ENCODE peak calls at places on chromosomes 3 and 15, in ten cellular contexts. B, Q, G, R, I, X, W, N, V and A are unnamed samples. For H3K27me3, the result is how much of the 10 kb centered on the place peaks cover.

GRCh38 chr3:117322866-117323265 is 613.3 kb downstream of the TUSC7 start:
- DNase-seq in B (no peak), Q (no peak), G (no peak), R (no peak), I (no peak), X (no peak), W (no peak), N (no peak), V (no peak), A (no peak)

GRCh38 chr3:55604414-55604813 is 117.3 kb upstream of the WNT5A start:
- DNase-seq in B (no peak), Q (no peak), G (no peak), R (no peak), I (no peak), X (no peak), W (no peak), N (no peak), V (no peak), A (no peak)

GRCh38 chr3:63818282-63819150 is 583 bp upstream of the C3orf49 start:
- DNase-seq in B (peak), Q (no peak), G (no peak), R (peak), I (peak), X (peak), W (peak), N (no peak), V (peak), A (peak)

GRCh38 chr15:40106203-40107161 is 2.2 kb downstream of the BMF start:
- DNase-seq in B (peak), Q (no peak), G (no peak), R (peak), I (no peak), X (no peak), W (peak), N (peak), V (no peak), A (peak)

GRCh38 chr3:194312186-194312742 is 38.9 kb downstream of the CPN2 start:
- DNase-seq in B (no peak), Q (peak), G (no peak), R (no peak), I (no peak), X (no peak), W (no peak), N (peak), V (no peak), A (no peak)

GRCh38 chr15:59993950-59994401 is 10.1 kb upstream of the FOXB1 start:
- DNase-seq in B (no peak), Q (peak), G (no peak), R (no peak), I (no peak), X (no peak), W (no peak), N (no peak), V (no peak), A (no peak)

GRCh38 chr3:47443611-47443995 is 32.1 kb downstream of the SCAP start:
- DNase-seq in B (no peak), Q (no peak), G (no peak), R (no peak), I (no peak), X (no peak), W (no peak), N (no peak), V (no peak), A (no peak)

GRCh38 chr15:70407955-70408354 is 310.2 kb upstream of the TLE3 start:
- DNase-seq in B (no peak), Q (no peak), G (no peak), R (no peak), I (no peak), X (no peak), W (no peak), N (no peak), V (no peak), A (no peak)

GRCh38 chr3:154214320-154214719 is 93.1 kb downstream of the ARHGEF26 start:
- DNase-seq in B (no peak), Q (no peak), G (no peak), R (no peak), I (no peak), X (no peak), W (no peak), N (no peak), V (no peak), A (no peak)

GRCh38 chr15:43519207-43519606 is 1.8 kb downstream of the MAP1A start:
- DNase-seq in B (no peak), Q (no peak), G (no peak), R (no peak), I (no peak), X (no peak), W (no peak), N (no peak), V (no peak), A (no peak)

GRCh38 chr15:71335591-71335990 is 220.3 kb downstream of the THSD4 start:
- DNase-seq in B (no peak), Q (no peak), G (no peak), R (no peak), I (no peak), X (no peak), W (no peak), N (no peak), V (no peak), A (no peak)

GRCh38 chr3:177598110-177598833 is 401.0 kb upstream of the TBL1XR1 start:
- DNase-seq in B (no peak), Q (no peak), G (no peak), R (no peak), I (no peak), X (no peak), W (no peak), N (no peak), V (no peak), A (no peak)

GRCh38 chr3:105516972-105517371 is 150.3 kb downstream of the ALCAM start:
- DNase-seq in B (no peak), Q (no peak), G (no peak), R (no peak), I (no peak), X (no peak), W (no peak), N (no peak), V (no peak), A (no peak)

GRCh38 chr3:101888653-101889052 is 39.3 kb downstream of the NFKBIZ start:
- DNase-seq in B (no peak), Q (no peak), G (no peak), R (no peak), I (no peak), X (no peak), W (peak), N (no peak), V (no peak), A (no peak)

GRCh38 chr15:61036121-61036520 is 193.0 kb downstream of the RORA start:
- DNase-seq in B (no peak), Q (no peak), G (no peak), R (no peak), I (no peak), X (no peak), W (no peak), N (no peak), V (no peak), A (no peak)

GRCh38 chr3:169952045-169952444 is 14.6 kb upstream of the SEC62 start:
- DNase-seq in B (no peak), Q (no peak), G (no peak), R (no peak), I (no peak), X (no peak), W (no peak), N (no peak), V (no peak), A (no peak)

GRCh38 chr3:191329654-191330308 is 545 bp downstream of the UTS2B start:
- DNase-seq in B (peak), Q (peak), G (no peak), R (peak), I (peak), X (no peak), W (peak), N (peak), V (no peak), A (peak)

GRCh38 chr15:82312611-82313349 is 36.5 kb downstream of the GOLGA6L10 start:
- DNase-seq in B (no peak), Q (no peak), G (no peak), R (no peak), I (no peak), X (no peak), W (no peak), N (peak), V (no peak), A (no peak)

GRCh38 chr3:129371041-129371826 is 57.2 kb downstream of the EFCAB12 start:
- DNase-seq in B (no peak), Q (no peak), G (no peak), R (no peak), I (no peak), X (no peak), W (no peak), N (no peak), V (no peak), A (no peak)

GRCh38 chr3:171011109-171011508 is 15.4 kb downstream of the SLC2A2 start:
- DNase-seq in B (no peak), Q (no peak), G (no peak), R (no peak), I (no peak), X (no peak), W (no peak), N (no peak), V (no peak), A (no peak)

GRCh38 chr15:72034351-72034750 is 83.6 kb downstream of the MYO9A start:
- DNase-seq in B (no peak), Q (no peak), G (no peak), R (no peak), I (no peak), X (no peak), W (no peak), N (no peak), V (no peak), A (no peak)

GRCh38 chr3:12953201-12953712 is 111.9 kb upstream of the RPL32 start:
- DNase-seq in B (no peak), Q (no peak), G (no peak), R (no peak), I (no peak), X (no peak), W (no peak), N (no peak), V (no peak), A (no peak)

GRCh38 chr3:187713504-187713903 is 11.1 kb upstream of the RTP2 start:
- DNase-seq in B (no peak), Q (no peak), G (no peak), R (no peak), I (peak), X (no peak), W (no peak), N (no peak), V (peak), A (no peak)

GRCh38 chr3:16279010-16279409 is 14.0 kb downstream of the OXNAD1 start:
- DNase-seq in B (no peak), Q (no peak), G (no peak), R (no peak), I (no peak), X (no peak), W (no peak), N (no peak), V (no peak), A (no peak)

GRCh38 chr3:151283907-151284461 is 5.6 kb upstream of the P2RY14 start:
- DNase-seq in B (peak), Q (no peak), G (no peak), R (peak), I (no peak), X (no peak), W (peak), N (no peak), V (peak), A (no peak)

GRCh38 chr15:38195191-38195901 is 57.3 kb upstream of the SPRED1 start:
- DNase-seq in B (no peak), Q (no peak), G (no peak), R (no peak), I (no peak), X (no peak), W (no peak), N (no peak), V (no peak), A (no peak)

GRCh38 chr3:195908439-195909293 is at the start of gene TNK2:
- DNase-seq in B (peak), Q (peak), G (no peak), R (no peak), I (peak), X (no peak), W (no peak), N (peak), V (no peak), A (no peak)

GRCh38 chr15:31403606-31404005 is 77.0 kb downstream of the KLF13 start:
- DNase-seq in B (no peak), Q (no peak), G (no peak), R (no peak), I (no peak), X (no peak), W (no peak), N (no peak), V (peak), A (no peak)

GRCh38 chr3:124887177-124887995 is at the start of gene ITGB5:
- DNase-seq in B (peak), Q (peak), G (peak), R (peak), I (peak), X (peak), W (peak), N (peak), V (peak), A (peak)

DNA sequence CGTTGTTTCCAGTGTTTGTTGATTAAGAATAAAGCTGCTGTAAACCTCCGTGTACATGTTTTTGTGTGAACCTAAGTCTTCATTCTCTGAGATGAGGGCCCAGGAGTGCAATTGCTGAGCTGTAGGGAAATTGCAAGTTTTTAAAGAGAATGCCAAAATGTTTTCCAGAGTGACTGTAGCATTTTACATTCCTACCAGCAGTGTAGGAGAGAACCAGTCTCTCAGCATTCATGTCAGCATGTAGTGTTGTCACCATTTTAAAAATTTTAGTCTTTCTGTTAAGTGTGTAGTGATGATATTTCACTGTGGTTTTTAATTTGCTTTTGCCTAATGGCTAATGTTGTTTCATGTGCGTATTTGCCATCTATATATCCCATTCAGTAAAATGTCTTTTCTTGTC is 3.4 kb upstream of the MGLL start:
- DNase-seq in B (no peak), Q (no peak), G (no peak), R (no peak), I (no peak), X (no peak), W (no peak), N (no peak), V (no peak), A (no peak)
- H3K27me3 ChIP-seq in B (under half), Q (under half), G (under half), R (under half), I (under half), X (under half), W (under half), N (under half), V (under half), A (under half)

DNA sequence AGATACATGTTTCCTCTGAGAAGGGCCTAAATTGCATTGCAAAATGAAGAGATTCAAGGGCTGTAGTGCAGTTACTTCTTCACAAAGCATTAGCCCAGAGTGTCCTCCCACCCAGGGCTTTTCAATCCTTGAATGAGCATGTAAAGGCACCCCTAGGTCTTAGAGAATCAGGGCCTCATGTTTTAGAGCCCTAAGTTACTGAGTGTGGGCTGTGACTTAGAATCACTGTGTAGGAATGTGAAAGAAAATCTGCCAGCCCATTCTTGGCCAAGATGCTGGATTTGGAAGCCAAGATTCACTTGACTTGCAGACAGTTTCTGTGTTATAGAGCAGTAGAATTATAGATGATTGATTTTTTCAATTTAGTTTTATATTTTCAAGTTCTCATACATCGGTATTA is 153.2 kb downstream of the MYRIP start:
- DNase-seq in B (peak), Q (no peak), G (no peak), R (no peak), I (no peak), X (no peak), W (no peak), N (no peak), V (no peak), A (no peak)
- H3K27me3 ChIP-seq in B (under half), Q (under half), G (under half), R (under half), I (under half), X (under half), W (under half), N (under half), V (under half), A (under half)

DNA sequence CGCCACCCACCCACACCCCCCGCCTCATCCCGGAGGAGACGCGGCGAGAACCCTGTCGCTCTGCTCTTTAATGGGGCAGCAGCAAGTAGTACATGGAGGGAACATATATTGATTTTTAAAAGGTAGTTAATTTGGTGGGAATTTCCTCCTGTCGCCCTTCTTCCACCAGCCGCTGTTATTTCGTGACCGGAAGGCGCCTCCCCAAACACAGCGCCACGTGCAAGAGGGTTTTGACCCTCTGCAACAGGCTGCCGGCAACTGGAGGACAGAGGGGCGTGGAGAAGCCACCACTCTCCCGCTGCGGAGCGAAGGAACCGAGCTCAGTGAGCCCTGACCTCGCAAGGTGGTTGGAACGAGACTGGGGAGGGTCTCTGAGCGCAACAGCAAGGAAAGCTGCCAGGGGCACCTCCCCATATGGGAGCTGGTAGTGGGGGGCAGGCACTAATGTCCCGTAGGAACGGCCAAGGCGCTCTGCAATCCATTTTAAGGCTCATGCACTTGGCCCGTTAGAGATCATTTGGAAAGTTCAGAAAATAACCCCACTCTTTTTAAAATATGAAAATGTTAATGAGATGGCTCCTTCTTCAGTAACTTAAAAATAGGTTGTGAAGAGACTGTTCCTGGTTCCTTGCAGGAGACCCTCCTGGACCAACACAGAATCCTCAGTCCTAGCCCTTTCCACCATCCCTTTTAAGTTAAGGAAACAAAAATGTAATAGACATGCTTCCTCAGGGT is 4.3 kb downstream of the ONECUT1 start:
- DNase-seq in B (no peak), Q (no peak), G (no peak), R (no peak), I (no peak), X (no peak), W (no peak), N (no peak), V (no peak), A (no peak)
- H3K27me3 ChIP-seq in B (half or more), Q (under half), G (under half), R (under half), I (half or more), X (half or more), W (under half), N (under half), V (half or more), A (under half)

GRCh38 chr15:92095691-92096090 is 242.2 kb downstream of the SLCO3A1 start:
- DNase-seq in B (no peak), Q (no peak), G (no peak), R (no peak), I (peak), X (no peak), W (no peak), N (no peak), V (no peak), A (no peak)

GRCh38 chr15:92100751-92101150 is 247.2 kb downstream of the SLCO3A1 start:
- DNase-seq in B (no peak), Q (no peak), G (no peak), R (no peak), I (no peak), X (no peak), W (no peak), N (no peak), V (no peak), A (no peak)

GRCh38 chr15:92097473-92098178 is 244.1 kb downstream of the SLCO3A1 start:
- DNase-seq in B (no peak), Q (no peak), G (no peak), R (no peak), I (peak), X (no peak), W (no peak), N (no peak), V (peak), A (no peak)

GRCh38 chr15:92101706-92102434 is 248.4 kb downstream of the SLCO3A1 start:
- DNase-seq in B (no peak), Q (no peak), G (no peak), R (no peak), I (no peak), X (no peak), W (no peak), N (no peak), V (no peak), A (no peak)

DNA sequence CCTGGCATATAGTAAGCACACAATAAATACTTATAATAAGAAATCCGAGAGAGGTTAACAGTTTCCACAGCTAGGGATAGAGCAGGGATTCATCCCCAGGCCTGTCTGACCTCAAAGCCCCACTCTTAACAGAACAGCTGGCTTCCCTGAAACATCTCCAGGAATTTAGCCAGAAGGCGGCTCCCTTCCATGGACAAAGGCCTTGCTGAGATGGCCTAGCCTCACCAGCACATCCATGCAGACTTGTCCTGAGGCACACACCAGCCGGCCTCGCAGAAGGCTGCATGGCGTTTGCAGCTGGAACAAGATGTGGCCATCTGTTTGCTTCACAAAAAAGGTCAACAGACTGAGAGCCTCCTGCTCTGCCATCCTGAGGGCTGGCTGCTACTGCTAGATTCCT is 245.4 kb downstream of the SLCO3A1 start:
- DNase-seq in B (peak), Q (no peak), G (no peak), R (no peak), I (no peak), X (no peak), W (no peak), N (no peak), V (no peak), A (peak)
- H3K27me3 ChIP-seq in B (under half), Q (under half), G (under half), R (under half), I (under half), X (under half), W (under half), N (under half), V (under half), A (under half)

GRCh38 chr15:74130849-74131617 is 647 bp downstream of the ISLR2 start:
- DNase-seq in B (no peak), Q (no peak), G (no peak), R (no peak), I (no peak), X (no peak), W (no peak), N (no peak), V (no peak), A (no peak)
- H3K27me3 ChIP-seq in B (half or more), Q (under half), G (under half), R (under half), I (under half), X (under half), W (under half), N (under half), V (half or more), A (under half)

GRCh38 chr3:71454513-71455423 is 128.8 kb downstream of the FOXP1 start:
- DNase-seq in B (no peak), Q (no peak), G (peak), R (no peak), I (peak), X (no peak), W (no peak), N (no peak), V (no peak), A (no peak)
- H3K27me3 ChIP-seq in B (under half), Q (under half), G (under half), R (under half), I (under half), X (under half), W (under half), N (under half), V (under half), A (under half)